ENCODE peak calls at places on chromosome 13, in seven cellular contexts. T is effector CD4-positive, alpha-beta T cell; R is AG08395; Y is MM.1S; X is stimulated activated CD4-positive, alpha-beta T cell treated with anti-CD3 and anti-CD28 coated beads, Interleukin-1b, Interleukin-23, amount 100 ng/mL, for 4 hours; K is astrocyte of the spinal cord; O is A673. U is an unnamed sample.

GRCh38 chr13:67803118-67803517 is 573.0 kb upstream of the PCDH9 start:
- DNase-seq in T (no peak), R (no peak), Y (no peak), X (no peak), K (no peak), O (no peak), U (no peak)

GRCh38 chr13:24050292-24050711 is 110.2 kb upstream of the SPATA13 start:
- DNase-seq in T (no peak), R (peak), Y (no peak), X (no peak), K (peak), O (peak), U (no peak)

GRCh38 chr13:45416521-45417125 is 1.6 kb downstream of the SLC25A30 start:
- DNase-seq in T (no peak), R (no peak), Y (no peak), X (no peak), K (no peak), O (peak), U (no peak)

GRCh38 chr13:113936166-113936565 is 37.7 kb downstream of the C13orf46 start:
- DNase-seq in T (no peak), R (no peak), Y (no peak), X (no peak), K (no peak), O (no peak), U (no peak)

GRCh38 chr13:30034448-30034795 is 184.0 kb upstream of the UBL3 start:
- DNase-seq in T (no peak), R (peak), Y (no peak), X (no peak), K (no peak), O (no peak), U (no peak)

GRCh38 chr13:92830821-92831220 is 395.8 kb upstream of the GPC6 start:
- DNase-seq in T (no peak), R (no peak), Y (no peak), X (no peak), K (no peak), O (no peak), U (no peak)

GRCh38 chr13:110233181-110233641 is 73.7 kb downstream of the COL4A1 start:
- DNase-seq in T (no peak), R (peak), Y (no peak), X (no peak), K (peak), O (peak), U (peak)

GRCh38 chr13:99436686-99437416 is 64.4 kb upstream of the TM9SF2 start:
- DNase-seq in T (peak), R (peak), Y (peak), X (peak), K (peak), O (peak), U (peak)

GRCh38 chr13:100534147-100534818 is 54.3 kb downstream of the GGACT start:
- DNase-seq in T (no peak), R (no peak), Y (no peak), X (no peak), K (no peak), O (no peak), U (no peak)

GRCh38 chr13:38430761-38431160 is 81.1 kb downstream of the UFM1 start:
- DNase-seq in T (no peak), R (peak), Y (no peak), X (no peak), K (no peak), O (no peak), U (no peak)

GRCh38 chr13:46751811-46752635 is 44.9 kb downstream of the ESD start:
- DNase-seq in T (peak), R (peak), Y (no peak), X (peak), K (peak), O (peak), U (peak)

GRCh38 chr13:34376483-34376882 is 558.5 kb downstream of the RFC3 start:
- DNase-seq in T (no peak), R (no peak), Y (no peak), X (no peak), K (no peak), O (no peak), U (no peak)

GRCh38 chr13:28093871-28094270 is 6.5 kb downstream of the FLT3 start:
- DNase-seq in T (no peak), R (no peak), Y (no peak), X (no peak), K (no peak), O (no peak), U (no peak)

GRCh38 chr13:108315955-108316354 is 46.4 kb downstream of the TNFSF13B start:
- DNase-seq in T (no peak), R (no peak), Y (no peak), X (no peak), K (no peak), O (no peak), U (no peak)

GRCh38 chr13:24386816-24387708 is 77.7 kb downstream of the C1QTNF9 start:
- DNase-seq in T (no peak), R (no peak), Y (no peak), X (no peak), K (no peak), O (no peak), U (no peak)

GRCh38 chr13:87107626-87108025 is 563.5 kb upstream of the SLITRK5 start:
- DNase-seq in T (no peak), R (no peak), Y (no peak), X (no peak), K (no peak), O (no peak), U (no peak)

GRCh38 chr13:29523199-29523931 is 72.1 kb downstream of the SLC7A1 start:
- DNase-seq in T (no peak), R (no peak), Y (no peak), X (no peak), K (peak), O (no peak), U (no peak)

GRCh38 chr13:36919206-36919832 is 719 bp downstream of the SMAD9 start:
- DNase-seq in T (no peak), R (peak), Y (no peak), X (no peak), K (no peak), O (peak), U (peak)

GRCh38 chr13:67075239-67075638 is 154.9 kb downstream of the PCDH9 start:
- DNase-seq in T (no peak), R (no peak), Y (no peak), X (no peak), K (no peak), O (no peak), U (no peak)

GRCh38 chr13:87153371-87153770 is 517.8 kb upstream of the SLITRK5 start:
- DNase-seq in T (no peak), R (no peak), Y (no peak), X (no peak), K (no peak), O (no peak), U (no peak)

GRCh38 chr13:35549481-35549880 is 73.0 kb upstream of the MAB21L1 start:
- DNase-seq in T (no peak), R (peak), Y (no peak), X (no peak), K (peak), O (peak), U (peak)

GRCh38 chr13:59494560-59494970 is 669.2 kb downstream of the DIAPH3 start:
- DNase-seq in T (no peak), R (no peak), Y (no peak), X (no peak), K (peak), O (no peak), U (no peak)

GRCh38 chr13:101959016-101959415 is 442.8 kb downstream of the FGF14 start:
- DNase-seq in T (no peak), R (no peak), Y (no peak), X (no peak), K (no peak), O (no peak), U (no peak)

GRCh38 chr13:85441364-85441763 is 357.9 kb downstream of the SLITRK6 start:
- DNase-seq in T (no peak), R (no peak), Y (no peak), X (no peak), K (no peak), O (no peak), U (no peak)

GRCh38 chr13:46586766-46587509 is 34.0 kb downstream of the LRCH1 start:
- DNase-seq in T (no peak), R (peak), Y (no peak), X (no peak), K (no peak), O (no peak), U (no peak)

GRCh38 chr13:46803586-46803985 is 6.6 kb upstream of the ESD start:
- DNase-seq in T (no peak), R (no peak), Y (no peak), X (no peak), K (peak), O (no peak), U (peak)

GRCh38 chr13:110495376-110495775 is 66.1 kb downstream of the RAB20 start:
- DNase-seq in T (no peak), R (no peak), Y (no peak), X (no peak), K (no peak), O (no peak), U (no peak)

GRCh38 chr13:25857830-25858229 is 194.0 kb downstream of the SHISA2 start:
- DNase-seq in T (no peak), R (no peak), Y (no peak), X (no peak), K (no peak), O (no peak), U (no peak)

GRCh38 chr13:33639640-33640080 is 178.3 kb upstream of the RFC3 start:
- DNase-seq in T (no peak), R (no peak), Y (no peak), X (no peak), K (no peak), O (no peak), U (peak)

GRCh38 chr13:41356788-41357187 is 45.7 kb downstream of the NAA16 start:
- DNase-seq in T (peak), R (no peak), Y (no peak), X (no peak), K (no peak), O (no peak), U (peak)

GRCh38 chr13:51960766-51961165 is 50.5 kb downstream of the ATP7B start:
- DNase-seq in T (no peak), R (no peak), Y (no peak), X (no peak), K (no peak), O (no peak), U (no peak)

GRCh38 chr13:43016226-43016625 is 7.2 kb upstream of the DNAJC15 start:
- DNase-seq in T (no peak), R (no peak), Y (no peak), X (no peak), K (no peak), O (no peak), U (no peak)

GRCh38 chr13:77548095-77548494 is 12.6 kb downstream of the SCEL start:
- DNase-seq in T (no peak), R (no peak), Y (no peak), X (no peak), K (no peak), O (no peak), U (no peak)

GRCh38 chr13:32284927-32285632 is 30.1 kb downstream of the ZAR1L start:
- DNase-seq in T (no peak), R (peak), Y (no peak), X (no peak), K (peak), O (peak), U (no peak)

GRCh38 chr13:30745917-30746686 is 10.8 kb downstream of the ALOX5AP start:
- DNase-seq in T (no peak), R (no peak), Y (no peak), X (no peak), K (peak), O (no peak), U (no peak)

U was measured in trophoblast cell.